ENCODE peak calls at places on chromosomes 11 and 22, in five cellular contexts. F is AG09319, H is fibroblast of lung, M is A549, C is fibroblast of mammary gland. V is an unnamed sample.

GRCh38 chr22:38655532-38656255 is 498 bp downstream of the FAM227A start:
- DNase-seq in F (no peak), H (peak), M (no peak), C (peak), V (peak)

GRCh38 chr11:26551186-26551801 is 20.8 kb downstream of the MUC15 start:
- DNase-seq in F (peak), H (peak), M (no peak), C (peak), V (no peak)

GRCh38 chr11:93498099-93499040 is 44.8 kb downstream of the SMCO4 start:
- DNase-seq in F (no peak), H (peak), M (peak), C (peak), V (no peak)

GRCh38 chr11:109729761-109730160 is 307.8 kb downstream of the C11orf87 start:
- DNase-seq in F (no peak), H (no peak), M (no peak), C (no peak), V (peak)

GRCh38 chr11:107619926-107620325 is 29.0 kb downstream of the ELMOD1 start:
- DNase-seq in F (no peak), H (peak), M (no peak), C (peak), V (no peak)

GRCh38 chr11:67409261-67409666 is 5.4 kb downstream of the TBC1D10C start:
- DNase-seq in F (no peak), H (no peak), M (no peak), C (no peak), V (peak)

GRCh38 chr22:27019827-27020226 is 362.4 kb downstream of the MIAT start:
- DNase-seq in F (no peak), H (peak), M (peak), C (no peak), V (no peak)

GRCh38 chr22:45162531-45162930 is 1.2 kb upstream of the NUP50 start:
- DNase-seq in F (no peak), H (peak), M (no peak), C (no peak), V (no peak)

GRCh38 chr11:10480760-10481159 is 25.7 kb downstream of the AMPD3 start:
- DNase-seq in F (no peak), H (no peak), M (no peak), C (no peak), V (no peak)

GRCh38 chr22:39290724-39291161 is 28.7 kb downstream of the RPL3 start:
- DNase-seq in F (no peak), H (peak), M (peak), C (peak), V (no peak)

GRCh38 chr11:10139656-10140055 is 154.4 kb downstream of the SBF2 start:
- DNase-seq in F (no peak), H (peak), M (no peak), C (peak), V (no peak)

GRCh38 chr22:45842141-45842831 is 134.7 kb downstream of the WNT7B start:
- DNase-seq in F (no peak), H (peak), M (no peak), C (peak), V (no peak)

GRCh38 chr11:124622531-124623451 is at the start of gene TBRG1:
- DNase-seq in F (peak), H (peak), M (peak), C (peak), V (peak)

GRCh38 chr22:25364736-25365241 is 145.3 kb downstream of the CRYBB2 start:
- DNase-seq in F (no peak), H (no peak), M (no peak), C (no peak), V (no peak)

GRCh38 chr11:66261578-66261977 is 6.9 kb upstream of the RAB1B start:
- DNase-seq in F (no peak), H (no peak), M (no peak), C (no peak), V (no peak)

GRCh38 chr11:1669546-1670218 is 27.3 kb upstream of the KRTAP5-6 start:
- DNase-seq in F (no peak), H (no peak), M (no peak), C (no peak), V (no peak)

DNA sequence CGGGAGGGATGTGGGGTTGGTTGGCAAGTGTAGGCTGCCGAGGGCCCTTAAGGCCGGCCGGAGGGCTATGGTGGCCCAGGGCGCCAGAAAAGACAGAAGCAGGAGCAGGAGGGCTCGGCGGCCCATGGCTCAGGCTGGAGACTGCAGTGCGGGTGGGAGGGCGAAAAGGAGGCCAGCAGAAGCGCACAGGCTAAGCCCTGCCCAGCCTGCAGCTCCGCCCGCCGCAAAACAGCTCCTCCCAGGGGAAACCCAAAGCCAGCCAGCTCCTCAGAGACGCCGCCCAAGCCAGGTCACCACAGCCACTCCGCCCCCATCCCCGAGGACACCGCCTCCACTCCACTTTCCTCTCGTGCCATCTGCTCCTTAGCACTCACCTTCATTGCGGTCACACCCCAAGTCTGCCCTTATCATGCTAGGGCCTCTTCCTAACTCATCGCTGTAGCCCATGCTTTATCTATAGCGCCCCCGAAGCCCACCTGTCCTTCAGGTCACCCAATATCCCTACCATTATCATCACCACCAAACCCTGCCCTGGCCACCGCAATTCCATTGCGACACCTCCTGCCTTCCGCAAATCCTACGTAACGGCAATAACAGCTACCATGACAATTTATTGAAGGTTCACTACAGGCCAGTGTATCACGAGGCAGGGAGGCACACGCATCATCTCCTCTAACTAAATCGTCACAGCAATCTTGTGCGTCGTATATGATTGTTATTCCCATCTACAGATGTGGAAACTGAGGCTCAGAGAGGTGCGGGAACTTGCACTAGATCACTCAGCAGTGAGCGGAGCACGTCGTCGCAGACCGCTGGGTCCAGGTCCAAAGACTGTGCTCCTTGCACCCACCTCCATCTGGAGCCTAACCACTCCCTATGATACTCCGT is at the start of gene PRCP:
- DNase-seq in F (peak), H (peak), M (peak), C (peak), V (peak)
- TF ChIP-seq CTCF in F (no peak), H (no peak), M (no peak), C (no peak), V (peak)

DNA sequence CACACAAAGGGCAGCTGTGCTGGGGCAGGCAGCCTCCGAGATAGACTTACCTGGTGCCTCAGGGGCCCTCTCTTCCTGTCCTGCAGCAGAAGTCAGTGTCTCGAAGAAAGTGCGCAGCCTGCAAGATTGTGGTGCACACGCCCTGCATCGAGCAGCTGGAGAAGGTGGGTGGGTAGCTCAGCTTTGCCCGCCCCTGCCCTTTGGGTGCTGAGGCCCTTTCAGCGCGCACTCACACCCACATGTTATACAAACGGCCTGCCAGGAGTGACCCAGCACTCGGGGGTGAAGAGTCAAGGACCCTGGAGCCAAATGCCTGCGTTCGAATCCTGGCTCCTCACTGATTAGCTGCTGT is 13.6 kb upstream of the MDK start:
- DNase-seq in F (no peak), H (no peak), M (no peak), C (no peak), V (no peak)
- TF ChIP-seq CTCF in F (no peak), H (no peak), M (peak), C (no peak), V (no peak)

GRCh38 chr11:123580137-123580536 is 74.3 kb downstream of the SCN3B start:
- DNase-seq in F (no peak), H (no peak), M (no peak), C (no peak), V (no peak)
- TF ChIP-seq CTCF in F (no peak), H (no peak), M (no peak), C (no peak), V (no peak)

GRCh38 chr11:44037658-44037998 is 10.2 kb upstream of the ACCSL start:
- DNase-seq in F (no peak), H (no peak), M (no peak), C (no peak), V (no peak)
- TF ChIP-seq CTCF in F (no peak), H (no peak), M (peak), C (no peak), V (no peak)

GRCh38 chr22:23752090-23752691 is 1.3 kb upstream of the ZNF70 start:
- DNase-seq in F (no peak), H (no peak), M (no peak), C (no peak), V (no peak)
- TF ChIP-seq CTCF in F (no peak), H (no peak), M (no peak), C (no peak), V (no peak)

V was measured in WERI-Rb-1.